ENCODE peak calls at places on chromosomes 16 and 17, in eight cellular contexts. A, H, N, C, S, L, B and E are unnamed samples. For H3K4me1, the result is how much of the 10 kb centered on the place peaks cover.

GRCh38 chr17:82246365-82247174 is 17.7 kb downstream of the SLC16A3 start:
- DNase-seq in A (peak), H (no peak), N (no peak), C (peak), S (no peak), L (no peak), B (peak), E (no peak)

GRCh38 chr17:32917842-32918241 is 10.1 kb upstream of the TMEM98 start:
- DNase-seq in A (no peak), H (no peak), N (no peak), C (no peak), S (peak), L (peak), B (no peak), E (no peak)

GRCh38 chr16:20675488-20676267 is 21.8 kb downstream of the ACSM1 start:
- DNase-seq in A (peak), H (peak), N (no peak), C (no peak), S (peak), L (peak), B (no peak), E (no peak)

GRCh38 chr16:30491744-30492308 is 19.3 kb downstream of the ITGAL start:
- DNase-seq in A (peak), H (no peak), N (no peak), C (peak), S (no peak), L (no peak), B (no peak), E (no peak)

GRCh38 chr16:3773663-3774062 is 56.3 kb upstream of the TRAP1 start:
- DNase-seq in A (no peak), H (no peak), N (no peak), C (no peak), S (no peak), L (no peak), B (no peak), E (no peak)

GRCh38 chr16:88264641-88265285 is 118.0 kb upstream of the ZNF469 start:
- DNase-seq in A (peak), H (no peak), N (peak), C (peak), S (peak), L (peak), B (peak), E (peak)

GRCh38 chr16:2854700-2855309 is 3.2 kb downstream of the PRSS22 start:
- DNase-seq in A (no peak), H (no peak), N (no peak), C (no peak), S (no peak), L (peak), B (no peak), E (no peak)

GRCh38 chr16:4327782-4328579 is 12.1 kb downstream of the GLIS2 start:
- DNase-seq in A (peak), H (peak), N (no peak), C (peak), S (peak), L (peak), B (peak), E (peak)

GRCh38 chr17:38852771-38853291 is 690 bp downstream of the RPL23 start:
- DNase-seq in A (no peak), H (no peak), N (no peak), C (no peak), S (no peak), L (no peak), B (no peak), E (no peak)

GRCh38 chr16:23597003-23597756 is 1.1 kb upstream of the NDUFAB1 start:
- DNase-seq in A (peak), H (no peak), N (no peak), C (peak), S (no peak), L (peak), B (no peak), E (no peak)

GRCh38 chr17:48647103-48647963 is 21.2 kb upstream of the HOXB9 start:
- DNase-seq in A (no peak), H (no peak), N (no peak), C (no peak), S (peak), L (peak), B (peak), E (no peak)

GRCh38 chr16:10951016-10951415 is 6.7 kb downstream of the CLEC16A start:
- DNase-seq in A (no peak), H (no peak), N (no peak), C (no peak), S (no peak), L (no peak), B (no peak), E (no peak)

GRCh38 chr16:51181495-51181795 is 30.4 kb upstream of the SALL1 start:
- DNase-seq in A (no peak), H (no peak), N (no peak), C (no peak), S (no peak), L (peak), B (no peak), E (no peak)

GRCh38 chr16:89565256-89565505 is 4.7 kb downstream of the RPL13 start:
- DNase-seq in A (no peak), H (no peak), N (no peak), C (no peak), S (peak), L (peak), B (no peak), E (no peak)

GRCh38 chr16:89562939-89563338 is 2.5 kb downstream of the RPL13 start:
- DNase-seq in A (no peak), H (no peak), N (no peak), C (no peak), S (no peak), L (no peak), B (no peak), E (no peak)

GRCh38 chr16:89564476-89565255 is 4.2 kb downstream of the RPL13 start:
- DNase-seq in A (no peak), H (no peak), N (no peak), C (no peak), S (peak), L (peak), B (no peak), E (no peak)

GRCh38 chr16:89562027-89562599 is 1.6 kb downstream of the RPL13 start:
- DNase-seq in A (no peak), H (no peak), N (no peak), C (no peak), S (peak), L (no peak), B (no peak), E (no peak)

GRCh38 chr16:89563639-89564392 is 3.3 kb downstream of the RPL13 start:
- DNase-seq in A (no peak), H (no peak), N (no peak), C (no peak), S (no peak), L (no peak), B (no peak), E (no peak)
- H3K4me1 ChIP-seq in A (under half), H (half or more), N (half or more), C (under half), S (under half), L (under half), B (half or more), E (half or more)

DNA sequence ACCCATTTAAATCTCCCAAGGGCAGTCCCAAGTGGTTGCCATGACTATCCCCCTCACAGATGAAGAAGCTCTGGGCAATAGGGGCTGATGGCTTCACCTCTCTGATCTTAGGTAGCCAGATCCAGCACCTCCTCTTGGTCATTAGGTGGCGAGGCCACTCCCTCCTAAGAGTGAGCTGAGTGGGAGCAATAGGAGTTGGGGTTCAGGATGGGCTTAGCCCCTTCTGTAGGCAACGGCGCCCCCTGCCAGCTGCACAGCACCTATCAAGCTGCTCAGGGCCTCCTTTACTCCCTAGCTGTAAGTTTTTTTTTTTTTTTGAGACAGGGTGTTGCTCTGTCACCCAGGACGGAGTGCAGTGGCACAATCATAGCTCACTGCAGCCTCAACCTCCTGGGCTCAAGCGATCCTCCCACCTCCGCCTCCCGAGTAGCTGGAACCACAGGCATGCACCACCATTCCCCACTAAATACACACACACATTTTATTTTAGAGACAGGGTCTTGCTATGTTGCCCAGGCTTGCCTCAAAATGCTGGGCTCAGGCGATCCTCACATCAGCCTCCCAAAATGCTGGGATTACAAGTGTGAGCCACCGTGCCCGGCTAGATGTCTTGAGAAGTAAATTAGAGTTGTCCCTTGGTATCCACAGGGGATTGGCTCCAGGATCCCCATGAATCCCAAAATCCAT is 3.5 kb upstream of the RRAD start:
- DNase-seq in A (peak), H (no peak), N (no peak), C (no peak), S (no peak), L (peak), B (no peak), E (no peak)
- H3K27ac ChIP-seq in A (no peak), H (no peak), N (peak), C (peak), S (no peak), L (no peak), B (peak), E (peak)

GRCh38 chr16:27080870-27081269 is 14.1 kb downstream of the C16orf82 start:
- DNase-seq in A (peak), H (no peak), N (no peak), C (no peak), S (no peak), L (peak), B (no peak), E (no peak)
- TF ChIP-seq CTCF in A (peak), H (no peak), N (no peak), C (peak), S (peak), L (peak), B (no peak), E (peak)

GRCh38 chr16:56321571-56321970 is 103.8 kb downstream of the AMFR start:
- DNase-seq in A (no peak), H (no peak), N (no peak), C (no peak), S (no peak), L (no peak), B (no peak), E (no peak)
- H3K4me1 ChIP-seq in A (under half), H (under half), N (under half), C (under half), S (under half), L (under half), B (under half), E (under half)

GRCh38 chr16:82756283-82756599 is 129.5 kb downstream of the CDH13 start:
- DNase-seq in A (peak), H (no peak), N (no peak), C (no peak), S (no peak), L (no peak), B (no peak), E (no peak)
- H3K27ac ChIP-seq in A (no peak), H (no peak), N (no peak), C (peak), S (no peak), L (no peak), B (no peak), E (peak)